ENCODE peak calls at places on chromosomes 6 and 20, in six cellular contexts. I, B, V, Q, C and E are unnamed samples.
A peak's percentile ranks its signal among the peaks of the same experiment; 100 is the strongest.

GRCh38 chr6:55255061-55255571 is 72.2 kb upstream of the GFRAL start:
- DNase-seq in Q (peak; percentile 24), I (peak; percentile 16), B (no peak), V (no peak), C (no peak), E (no peak)

GRCh38 chr20:44089987-44090674 is 96.9 kb downstream of the JPH2 start:
- DNase-seq in V (peak; percentile 54), C (peak; percentile 76), I (peak; percentile 71), B (peak; percentile 59), Q (peak; percentile 54), E (peak; percentile 74)

GRCh38 chr20:44900231-44900854 is 9.5 kb upstream of the PABPC1L start:
- DNase-seq in B (no peak), Q (no peak), V (no peak), C (no peak), I (peak; percentile 41), E (no peak)

GRCh38 chr6:129679758-129680157 is 30.2 kb downstream of the ARHGAP18 start:
- DNase-seq in B (peak; percentile 33), V (no peak), C (no peak), Q (no peak), I (peak; percentile 60), E (peak; percentile 58)

GRCh38 chr6:158290659-158291058 is 21.6 kb upstream of the TULP4 start:
- DNase-seq in Q (no peak), I (no peak), B (no peak), C (no peak), V (no peak), E (no peak)

GRCh38 chr6:152314483-152314832 is 322.7 kb downstream of the SYNE1 start:
- DNase-seq in B (no peak), Q (no peak), I (no peak), V (no peak), C (no peak), E (no peak)

GRCh38 chr6:28943557-28944411 is 20.0 kb upstream of the TRIM27 start:
- DNase-seq in Q (peak; percentile 96), C (peak; percentile 76), I (peak; percentile 85), B (peak; percentile 72), V (peak; percentile 77), E (peak; percentile 81)

GRCh38 chr6:73798592-73798991 is 102.6 kb downstream of the CD109 start:
- DNase-seq in Q (peak; percentile 14), B (peak; percentile 75), I (peak; percentile 93), V (peak; percentile 92), C (peak; percentile 8), E (peak; percentile 85)

GRCh38 chr20:25073544-25073943 is 8.4 kb downstream of the VSX1 start:
- DNase-seq in B (no peak), Q (no peak), V (no peak), I (no peak), C (no peak), E (no peak)

GRCh38 chr20:23147964-23148720 is 62.0 kb upstream of the CD93 start:
- DNase-seq in C (peak; percentile 94), I (peak; percentile 86), B (peak; percentile 67), Q (no peak), V (peak; percentile 74), E (peak; percentile 87)

GRCh38 chr6:157634566-157634965 is 188.5 kb upstream of the SNX9 start:
- DNase-seq in I (no peak), V (no peak), Q (no peak), C (no peak), B (no peak), E (no peak)

GRCh38 chr6:16286151-16286522 is 47.8 kb downstream of the GMPR start:
- DNase-seq in V (peak; percentile 34), I (peak; percentile 64), Q (peak; percentile 85), B (peak; percentile 88), C (no peak), E (no peak)

GRCh38 chr20:52280407-52280806 is 88.8 kb upstream of the ZFP64 start:
- DNase-seq in B (no peak), V (no peak), I (no peak), Q (no peak), C (no peak), E (no peak)

GRCh38 chr6:156262014-156262413 is 515.2 kb upstream of the ARID1B start:
- DNase-seq in Q (no peak), V (no peak), C (no peak), B (no peak), I (no peak), E (no peak)

GRCh38 chr20:23024701-23025100 is 10.4 kb upstream of the SSTR4 start:
- DNase-seq in B (no peak), C (no peak), I (no peak), V (no peak), Q (peak; percentile 24), E (no peak)

GRCh38 chr6:169895926-169896761 is 144.7 kb downstream of the ERMARD start:
- DNase-seq in Q (no peak), C (no peak), B (no peak), V (no peak), I (no peak), E (no peak)

GRCh38 chr6:139888691-139889122 is 514.3 kb upstream of the CITED2 start:
- DNase-seq in I (peak; percentile 31), C (no peak), B (peak; percentile 44), Q (peak; percentile 80), V (no peak), E (peak; percentile 3)

GRCh38 chr6:11198663-11199603 is 33.5 kb downstream of the NEDD9 start:
- DNase-seq in B (no peak), V (no peak), I (no peak), Q (no peak), C (no peak), E (no peak)

GRCh38 chr20:10282930-10283556 is 64.4 kb downstream of the SNAP25 start:
- DNase-seq in Q (peak; percentile 46), V (peak; percentile 16), B (no peak), I (peak; percentile 83), C (no peak), E (peak; percentile 31)

GRCh38 chr20:5784735-5785134 is 34.5 kb downstream of the SHLD1 start:
- DNase-seq in C (no peak), I (no peak), Q (no peak), V (no peak), B (no peak), E (no peak)

GRCh38 chr20:49395183-49395582 is 87.3 kb downstream of the KCNB1 start:
- DNase-seq in C (no peak), V (no peak), Q (no peak), B (peak; percentile 39), I (no peak), E (no peak)